ENCODE peak calls at places on chromosomes 4 and X, in eight cellular contexts. T, M, D, X, U, A, K and F are unnamed samples.

GRCh38 chrX:23797371-23798128 is 14.6 kb downstream of the SAT1 start:
- DNase-seq in T (peak), K (no peak), A (no peak), X (no peak), U (no peak), M (no peak), D (no peak), F (no peak)

GRCh38 chr4:134200811-134201215 is 776 bp downstream of the PABPC4L start:
- DNase-seq in A (no peak), U (no peak), K (no peak), X (no peak), D (peak), T (no peak), M (peak), F (no peak)

GRCh38 chr4:119300072-119300387 is 21.9 kb downstream of the FABP2 start:
- DNase-seq in T (no peak), U (peak), M (peak), X (peak), A (no peak), K (peak), D (no peak), F (peak)

GRCh38 chrX:71622347-71623104 is 4.2 kb upstream of the CXCR3 start:
- DNase-seq in X (peak), U (peak), M (peak), A (peak), K (peak), D (peak), T (no peak), F (peak)

GRCh38 chr4:139593091-139593564 is 37.1 kb upstream of the SETD7 start:
- DNase-seq in M (peak), K (no peak), D (no peak), A (no peak), X (no peak), T (no peak), U (peak), F (no peak)

GRCh38 chr4:56326363-56326762 is 60.9 kb downstream of the AASDH start:
- DNase-seq in K (no peak), D (no peak), U (peak), A (no peak), T (no peak), X (no peak), M (peak), F (no peak)

GRCh38 chrX:124594017-124594651 is 247.8 kb downstream of the SH2D1A start:
- DNase-seq in X (no peak), D (no peak), A (no peak), M (peak), K (no peak), U (no peak), T (no peak), F (no peak)

GRCh38 chr4:40423735-40424134 is 88.6 kb downstream of the CHRNA9 start:
- DNase-seq in D (no peak), T (peak), K (no peak), M (peak), U (peak), X (no peak), A (no peak), F (no peak)

GRCh38 chrX:136198010-136198409 is 50.7 kb downstream of the FHL1 start:
- DNase-seq in A (no peak), D (no peak), K (no peak), U (no peak), M (no peak), T (no peak), X (no peak), F (no peak)

GRCh38 chrX:39439910-39440733 is 638.9 kb downstream of the MID1IP1 start:
- DNase-seq in M (no peak), U (no peak), T (no peak), K (no peak), X (no peak), D (no peak), A (no peak), F (no peak)

GRCh38 chrX:102712967-102713677 is 874 bp downstream of the GPRASP2 start:
- DNase-seq in M (peak), K (peak), X (peak), A (peak), U (peak), D (peak), T (peak), F (peak)

GRCh38 chr4:111631157-111631999 is 513.9 kb upstream of the FAM241A start:
- DNase-seq in X (no peak), D (no peak), M (peak), K (no peak), U (peak), A (no peak), T (no peak), F (no peak)
- TF ChIP-seq CTCF in X (peak), D (peak), M (peak), K (peak), U (peak), A (no peak), T (peak), F (peak)

DNA sequence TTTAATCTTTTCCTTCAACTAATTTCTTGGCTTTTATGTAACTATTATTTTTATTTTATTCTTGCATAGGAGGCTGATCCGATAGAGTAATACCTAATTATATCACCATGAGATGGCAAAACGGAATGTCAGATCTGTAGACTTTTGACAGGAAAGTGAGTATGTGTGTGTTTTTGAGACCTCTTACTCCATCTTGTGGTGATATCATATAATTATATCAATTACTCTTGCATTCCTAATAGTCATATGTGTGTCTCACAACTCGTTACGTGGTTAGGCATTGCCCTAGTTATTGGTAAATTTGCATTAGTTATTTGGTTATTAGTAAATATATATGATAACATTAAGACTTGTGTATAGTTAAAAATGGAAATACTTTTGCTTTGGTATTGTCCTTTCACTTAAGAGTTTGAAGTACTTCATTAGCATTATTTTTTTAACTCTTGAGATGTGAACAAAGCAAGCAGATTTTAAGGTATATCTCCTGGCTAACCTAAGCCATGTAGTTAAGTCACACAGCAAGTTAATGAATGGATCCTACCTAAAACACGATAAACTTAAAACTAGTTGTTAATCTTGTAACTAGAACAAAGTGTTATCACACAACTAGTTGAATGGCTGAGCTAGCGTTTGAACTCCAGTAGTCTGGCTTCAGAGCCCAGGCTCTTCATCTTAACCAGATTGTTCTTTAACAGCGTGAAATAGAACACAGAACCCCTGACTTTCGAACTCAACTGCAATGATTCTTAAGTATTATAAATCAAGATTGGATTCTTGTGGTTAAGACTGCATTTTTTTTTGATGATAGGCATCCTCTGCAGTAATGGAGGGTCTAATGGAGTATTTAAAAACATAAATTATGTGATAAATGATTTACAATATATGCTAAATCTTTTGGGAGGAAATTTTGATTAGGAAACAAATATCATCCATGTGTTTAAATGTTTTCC is 67.1 kb downstream of the PGRMC2 start:
- DNase-seq in T (peak), K (no peak), U (peak), D (no peak), A (no peak), M (peak), X (no peak), F (no peak)
- TF ChIP-seq CTCF in T (peak), K (peak), U (peak), D (peak), A (no peak), M (peak), X (peak), F (no peak)

GRCh38 chr4:89439533-89439932 is 131.9 kb upstream of the GPRIN3 start:
- DNase-seq in K (no peak), X (no peak), U (no peak), D (no peak), A (no peak), M (no peak), T (no peak), F (no peak)

GRCh38 chr4:89434364-89434988 is 126.9 kb upstream of the GPRIN3 start:
- DNase-seq in K (peak), M (peak), U (peak), D (no peak), A (no peak), T (no peak), X (no peak), F (no peak)

GRCh38 chr4:89438102-89438831 is 130.7 kb upstream of the GPRIN3 start:
- DNase-seq in D (peak), T (no peak), K (peak), M (peak), X (no peak), A (peak), U (peak), F (no peak)
- TF ChIP-seq CTCF in D (peak), T (no peak), K (peak), M (peak), X (peak), A (peak), U (peak), F (peak)

DNA sequence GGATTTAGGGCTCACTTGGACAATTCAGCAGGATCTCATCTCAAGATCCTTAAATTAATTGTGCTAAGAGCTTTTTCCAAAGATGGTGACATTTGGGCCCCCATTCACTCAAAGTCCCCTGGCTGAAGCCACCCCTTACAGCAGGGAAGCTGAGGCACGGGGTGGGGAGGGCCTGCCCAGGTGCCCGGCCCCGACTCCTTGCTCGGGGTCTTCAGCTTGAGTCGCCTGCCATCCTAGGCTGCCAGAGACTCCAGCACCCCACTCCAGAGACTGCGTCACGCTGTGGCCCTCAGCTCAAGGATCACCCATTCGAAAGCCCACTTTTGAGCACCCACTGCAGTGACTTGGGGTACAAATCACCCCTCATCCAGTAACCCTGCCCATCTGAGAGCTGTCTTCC is 39.2 kb upstream of the GPR78 start:
- DNase-seq in T (no peak), A (no peak), X (no peak), M (no peak), U (no peak), D (no peak), K (no peak), F (no peak)
- TF ChIP-seq CTCF in T (no peak), A (no peak), X (no peak), M (no peak), U (no peak), D (no peak), K (no peak), F (no peak)